ENCODE peak calls at places on chromosomes 5 and 9, in four cellular contexts. D is K562, G is WTC11, F is HCT116. J is an unnamed sample.

GRCh38 chr5:179489015-179489414 is 61.3 kb upstream of the RUFY1 start:
- DNase-seq in D (no peak), G (no peak), F (no peak), J (no peak)

GRCh38 chr5:64666058-64666457 is 24.2 kb upstream of the SHISAL2B start:
- DNase-seq in D (no peak), G (no peak), F (no peak), J (no peak)

GRCh38 chr5:142735323-142736246 is 34.6 kb upstream of the ARHGAP26 start:
- DNase-seq in D (no peak), G (no peak), F (no peak), J (no peak)

GRCh38 chr9:137703842-137704508 is 85.2 kb downstream of the EHMT1 start:
- DNase-seq in D (peak), G (no peak), F (no peak), J (no peak)

GRCh38 chr5:172875372-172876279 is 41.6 kb downstream of the ERGIC1 start:
- DNase-seq in D (no peak), G (no peak), F (no peak), J (no peak)

GRCh38 chr9:10586407-10586806 is 26.4 kb downstream of the PTPRD start:
- DNase-seq in D (no peak), G (no peak), F (no peak), J (no peak)

GRCh38 chr9:93648836-93649235 is 72.5 kb downstream of the PHF2 start:
- DNase-seq in D (no peak), G (no peak), F (no peak), J (no peak)

GRCh38 chr9:36936498-36936831 is 97.6 kb downstream of the PAX5 start:
- DNase-seq in D (no peak), G (no peak), F (no peak), J (no peak)

GRCh38 chr5:126301056-126301455 is 122.2 kb upstream of the GRAMD2B start:
- DNase-seq in D (no peak), G (no peak), F (no peak), J (no peak)

GRCh38 chr9:4224181-4224580 is 75.7 kb downstream of the GLIS3 start:
- DNase-seq in D (no peak), G (no peak), F (no peak), J (no peak)

GRCh38 chr5:55230086-55230629 is 3.0 kb upstream of the MCIDAS start:
- DNase-seq in D (no peak), G (no peak), F (no peak), J (no peak)

GRCh38 chr9:70600479-70600878 is 186.0 kb upstream of the KLF9 start:
- DNase-seq in D (no peak), G (no peak), F (no peak), J (no peak)

GRCh38 chr5:39665328-39665727 is 240.5 kb upstream of the DAB2 start:
- DNase-seq in D (no peak), G (no peak), F (no peak), J (no peak)

GRCh38 chr9:89978185-89978584 is 373.4 kb downstream of the GADD45G start:
- DNase-seq in D (peak), G (no peak), F (peak), J (no peak)

GRCh38 chr5:156920042-156920860 is 42.8 kb downstream of the TIMD4 start:
- DNase-seq in D (no peak), G (no peak), F (no peak), J (peak)

GRCh38 chr5:59341155-59341554 is 552.4 kb downstream of the PDE4D start:
- DNase-seq in D (no peak), G (no peak), F (no peak), J (no peak)

GRCh38 chr5:125526940-125527339 is 780.5 kb upstream of the ZNF608 start:
- DNase-seq in D (no peak), G (no peak), F (no peak), J (no peak)

GRCh38 chr9:94479757-94480156 is 75.1 kb upstream of the PCAT7 start:
- DNase-seq in D (no peak), G (no peak), F (no peak), J (no peak)

GRCh38 chr5:153938131-153938842 is 100.4 kb downstream of the FAM114A2 start:
- DNase-seq in D (no peak), G (no peak), F (no peak), J (no peak)

GRCh38 chr5:163809480-163809879 is 304.1 kb downstream of the MAT2B start:
- DNase-seq in D (no peak), G (no peak), F (no peak), J (no peak)

GRCh38 chr5:14147210-14147609 is 4.1 kb downstream of the TRIO start:
- DNase-seq in D (no peak), G (no peak), F (no peak), J (no peak)

GRCh38 chr5:115181757-115182156 is 12.0 kb upstream of the TRIM36 start:
- DNase-seq in D (no peak), G (no peak), F (no peak), J (no peak)

GRCh38 chr5:115184780-115185179 is 15.1 kb upstream of the TRIM36 start:
- DNase-seq in D (no peak), G (no peak), F (no peak), J (no peak)

GRCh38 chr5:115179068-115179958 is 9.6 kb upstream of the TRIM36 start:
- DNase-seq in D (no peak), G (peak), F (no peak), J (no peak)

DNA sequence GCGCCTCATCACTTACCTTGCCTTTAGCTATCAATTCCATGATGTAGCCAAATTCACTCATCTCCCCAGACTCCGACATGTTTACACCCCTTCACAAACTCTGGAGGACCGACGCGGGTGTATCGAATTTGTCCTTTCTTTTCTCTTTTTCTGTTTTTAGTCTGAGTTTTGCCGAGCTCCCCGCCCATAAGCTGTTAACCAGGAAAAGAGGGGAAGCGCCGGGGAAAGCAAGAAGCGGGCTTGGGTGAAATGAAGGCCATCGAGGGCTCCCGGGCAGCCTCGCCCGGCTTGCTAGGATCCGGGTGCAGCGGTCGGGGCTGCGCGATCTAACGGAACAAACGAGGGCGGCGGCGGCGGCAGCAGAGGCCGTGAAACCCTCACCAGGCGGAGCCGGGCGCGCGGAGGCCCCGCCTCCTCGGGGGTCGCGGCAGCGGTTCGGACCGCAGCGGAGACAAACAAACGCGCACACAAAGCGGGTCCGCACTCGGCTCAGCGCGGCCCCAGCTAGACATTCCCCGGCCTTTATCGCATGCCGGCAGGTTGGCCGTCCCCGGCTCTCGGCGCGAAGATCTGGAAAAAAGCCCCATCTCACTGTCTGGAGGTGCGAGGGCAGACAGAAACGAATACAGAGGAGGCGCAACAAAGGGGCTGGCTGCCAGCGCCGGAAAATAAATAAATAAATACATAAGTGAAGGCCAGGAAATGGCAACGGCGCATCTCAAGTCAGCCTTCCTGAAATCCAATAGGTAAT is 10.4 kb upstream of the TRIM36 start:
- DNase-seq in D (no peak), G (peak), F (no peak), J (no peak)
- TF ChIP-seq ATF3 in D (no peak), G (no peak), F (no peak), J (no peak)

GRCh38 chr5:110823571-110823970 is 84.8 kb downstream of the SLC25A46 start:
- DNase-seq in D (no peak), G (no peak), F (no peak), J (no peak)
- TF ChIP-seq ATF3 in D (no peak), G (no peak), F (no peak), J (no peak)

GRCh38 chr5:132949151-132949550 is 14.3 kb downstream of the AFF4 start:
- DNase-seq in D (no peak), G (no peak), F (no peak), J (no peak)
- TF ChIP-seq ATF3 in D (no peak), G (no peak), F (no peak), J (no peak)

GRCh38 chr9:131335356-131335755 is 45.8 kb downstream of the PLPP7 start:
- DNase-seq in D (no peak), G (peak), F (no peak), J (no peak)
- TF ChIP-seq ATF3 in D (no peak), G (no peak), F (no peak), J (no peak)

GRCh38 chr5:165560641-165561040 is 2055.2 kb downstream of the MAT2B start:
- DNase-seq in D (no peak), G (no peak), F (no peak), J (no peak)

DNA sequence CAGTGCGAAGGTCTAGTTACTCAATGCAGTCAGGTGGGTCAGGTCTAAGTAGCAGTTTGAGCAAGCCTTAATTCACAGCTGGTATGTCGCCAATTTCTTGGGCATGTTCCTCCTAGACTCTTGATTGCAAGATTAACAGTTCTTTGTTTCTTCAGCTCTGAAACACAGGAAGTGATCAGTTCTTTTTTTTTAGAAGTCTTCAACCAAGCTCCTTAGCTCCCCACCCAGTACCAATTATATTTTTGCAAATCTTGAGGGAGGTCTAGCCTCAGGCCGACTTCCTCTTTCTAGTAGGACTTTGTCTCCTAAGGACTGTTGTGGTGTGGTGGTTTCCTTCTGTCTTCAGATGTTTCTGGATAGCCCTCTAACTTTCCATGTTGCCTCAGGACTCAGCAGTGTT is 2054.2 kb downstream of the MAT2B start:
- DNase-seq in D (no peak), G (no peak), F (no peak), J (no peak)
- TF ChIP-seq ATF3 in D (no peak), G (no peak), F (no peak), J (no peak)

DNA sequence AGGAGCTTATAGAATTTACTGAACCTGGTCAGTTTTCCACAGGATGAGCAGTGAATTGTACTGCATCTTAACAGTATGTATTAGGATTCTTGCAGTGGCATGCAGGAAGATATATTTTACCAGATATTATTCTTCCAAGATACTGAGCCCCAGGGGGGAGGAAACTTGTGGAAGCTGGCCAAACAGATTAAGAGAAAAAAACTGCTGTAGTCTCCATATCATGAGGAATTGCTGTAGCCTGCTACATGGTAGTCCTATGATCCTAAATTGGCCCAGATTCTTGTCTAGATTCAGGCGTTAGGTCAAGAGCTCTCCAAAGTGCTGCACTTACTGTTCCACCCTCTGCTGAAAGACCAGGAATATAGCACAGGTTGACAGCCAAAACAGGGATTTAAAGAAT is 275.5 kb upstream of the TAS2R1 start:
- DNase-seq in D (no peak), G (no peak), F (no peak), J (no peak)
- TF ChIP-seq ATF3 in D (no peak), G (no peak), F (no peak), J (no peak)

DNA sequence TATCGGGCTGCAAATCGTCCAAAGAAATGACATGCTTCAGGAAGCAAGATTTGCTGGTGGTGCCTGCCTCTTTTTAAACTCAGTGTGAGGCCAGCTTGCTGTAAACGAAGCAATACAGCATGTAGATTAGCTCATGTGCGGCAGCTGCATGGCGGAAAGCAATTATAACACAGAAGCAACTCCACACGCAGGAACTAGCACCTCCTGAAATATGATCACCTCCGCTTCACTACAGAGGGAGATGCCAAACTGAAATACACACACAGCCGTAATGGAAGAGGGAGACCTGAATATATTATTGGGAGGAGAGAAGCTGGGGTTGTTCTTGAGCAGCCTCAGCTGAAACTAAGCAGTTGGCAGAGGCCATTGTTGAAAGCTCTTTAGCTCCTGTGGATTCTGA is 312.5 kb downstream of the PSAT1 start:
- DNase-seq in D (no peak), G (no peak), F (no peak), J (no peak)
- TF ChIP-seq ATF3 in D (no peak), G (no peak), F (no peak), J (no peak)

J was measured in GM12878.